ENCODE peak calls at places on chromosomes 3 and 15, in ten cellular contexts. One of them, this sample, is unnamed.

GRCh38 chr3:74443102-74443501 is 171.4 kb downstream of the CNTN3 start:
- DNase-seq in fibroblast of villous mesenchyme: no peak
- DNase-seq in thoracic aorta: no peak
- DNase-seq in psoas muscle: no peak
- DNase-seq in fibroblast of lung: peak
- DNase-seq in Calu3: no peak
- DNase-seq in astrocyte of the spinal cord: no peak
- DNase-seq in activated B cell treated with CpG ODN at 0.5 μM for 24 hours: no peak
- DNase-seq in Caco-2: no peak
- DNase-seq in GM13977: no peak
- DNase-seq in this sample: no peak

GRCh38 chr3:54951405-54951804 is 23.5 kb upstream of the LRTM1 start:
- DNase-seq in GM13977: no peak
- DNase-seq in Calu3: no peak
- DNase-seq in fibroblast of villous mesenchyme: peak
- DNase-seq in fibroblast of lung: peak
- DNase-seq in thoracic aorta: peak
- DNase-seq in astrocyte of the spinal cord: peak
- DNase-seq in Caco-2: peak
- DNase-seq in psoas muscle: peak
- DNase-seq in activated B cell treated with CpG ODN at 0.5 μM for 24 hours: no peak
- DNase-seq in this sample: no peak

GRCh38 chr15:70337292-70338186 is 239.8 kb upstream of the TLE3 start:
- DNase-seq in Caco-2: no peak
- DNase-seq in Calu3: no peak
- DNase-seq in fibroblast of villous mesenchyme: peak
- DNase-seq in activated B cell treated with CpG ODN at 0.5 μM for 24 hours: no peak
- DNase-seq in fibroblast of lung: no peak
- DNase-seq in GM13977: no peak
- DNase-seq in astrocyte of the spinal cord: no peak
- DNase-seq in thoracic aorta: no peak
- DNase-seq in psoas muscle: no peak
- DNase-seq in this sample: no peak

GRCh38 chr3:45309876-45310275 is 78.5 kb upstream of the LARS2 start:
- DNase-seq in GM13977: no peak
- DNase-seq in psoas muscle: no peak
- DNase-seq in Calu3: no peak
- DNase-seq in activated B cell treated with CpG ODN at 0.5 μM for 24 hours: no peak
- DNase-seq in fibroblast of villous mesenchyme: no peak
- DNase-seq in thoracic aorta: no peak
- DNase-seq in fibroblast of lung: no peak
- DNase-seq in Caco-2: no peak
- DNase-seq in astrocyte of the spinal cord: no peak
- DNase-seq in this sample: no peak

GRCh38 chr15:26433818-26434217 is 339.0 kb downstream of the GABRB3 start:
- DNase-seq in Caco-2: no peak
- DNase-seq in GM13977: no peak
- DNase-seq in activated B cell treated with CpG ODN at 0.5 μM for 24 hours: no peak
- DNase-seq in astrocyte of the spinal cord: no peak
- DNase-seq in Calu3: no peak
- DNase-seq in thoracic aorta: no peak
- DNase-seq in fibroblast of lung: no peak
- DNase-seq in psoas muscle: no peak
- DNase-seq in fibroblast of villous mesenchyme: no peak
- DNase-seq in this sample: no peak

GRCh38 chr3:187016639-187017345 is 86.5 kb downstream of the ST6GAL1 start:
- DNase-seq in thoracic aorta: no peak
- DNase-seq in astrocyte of the spinal cord: no peak
- DNase-seq in GM13977: peak
- DNase-seq in fibroblast of lung: peak
- DNase-seq in fibroblast of villous mesenchyme: peak
- DNase-seq in Calu3: no peak
- DNase-seq in Caco-2: no peak
- DNase-seq in psoas muscle: no peak
- DNase-seq in activated B cell treated with CpG ODN at 0.5 μM for 24 hours: peak
- DNase-seq in this sample: no peak

GRCh38 chr15:44537728-44538240 is 837 bp downstream of the EIF3J start:
- DNase-seq in Caco-2: peak
- DNase-seq in psoas muscle: no peak
- DNase-seq in fibroblast of villous mesenchyme: peak
- DNase-seq in GM13977: peak
- DNase-seq in fibroblast of lung: peak
- DNase-seq in activated B cell treated with CpG ODN at 0.5 μM for 24 hours: no peak
- DNase-seq in thoracic aorta: no peak
- DNase-seq in Calu3: no peak
- DNase-seq in astrocyte of the spinal cord: peak
- DNase-seq in this sample: no peak

GRCh38 chr3:43894176-43895049 is 203.7 kb downstream of the ABHD5 start:
- DNase-seq in fibroblast of villous mesenchyme: peak
- DNase-seq in Calu3: peak
- DNase-seq in astrocyte of the spinal cord: peak
- DNase-seq in fibroblast of lung: peak
- DNase-seq in GM13977: peak
- DNase-seq in thoracic aorta: no peak
- DNase-seq in psoas muscle: peak
- DNase-seq in activated B cell treated with CpG ODN at 0.5 μM for 24 hours: peak
- DNase-seq in Caco-2: peak
- DNase-seq in this sample: peak

GRCh38 chr3:139846729-139847128 is 88.3 kb upstream of the CLSTN2 start:
- DNase-seq in astrocyte of the spinal cord: no peak
- DNase-seq in fibroblast of lung: no peak
- DNase-seq in GM13977: no peak
- DNase-seq in Caco-2: no peak
- DNase-seq in psoas muscle: no peak
- DNase-seq in activated B cell treated with CpG ODN at 0.5 μM for 24 hours: no peak
- DNase-seq in fibroblast of villous mesenchyme: no peak
- DNase-seq in thoracic aorta: no peak
- DNase-seq in Calu3: no peak
- DNase-seq in this sample: no peak

GRCh38 chr3:138259126-138259525 is 70.5 kb downstream of the NME9 start:
- DNase-seq in psoas muscle: no peak
- DNase-seq in GM13977: no peak
- DNase-seq in thoracic aorta: no peak
- DNase-seq in Caco-2: no peak
- DNase-seq in activated B cell treated with CpG ODN at 0.5 μM for 24 hours: no peak
- DNase-seq in astrocyte of the spinal cord: no peak
- DNase-seq in fibroblast of lung: no peak
- DNase-seq in fibroblast of villous mesenchyme: no peak
- DNase-seq in Calu3: no peak
- DNase-seq in this sample: no peak

GRCh38 chr3:138265745-138266144 is 63.9 kb downstream of the NME9 start:
- DNase-seq in psoas muscle: no peak
- DNase-seq in fibroblast of lung: no peak
- DNase-seq in Caco-2: no peak
- DNase-seq in astrocyte of the spinal cord: no peak
- DNase-seq in activated B cell treated with CpG ODN at 0.5 μM for 24 hours: no peak
- DNase-seq in GM13977: no peak
- DNase-seq in fibroblast of villous mesenchyme: peak
- DNase-seq in thoracic aorta: no peak
- DNase-seq in Calu3: no peak
- DNase-seq in this sample: no peak

GRCh38 chr3:138260636-138261035 is 69.0 kb downstream of the NME9 start:
- DNase-seq in psoas muscle: no peak
- DNase-seq in GM13977: no peak
- DNase-seq in fibroblast of lung: peak
- DNase-seq in Caco-2: peak
- DNase-seq in thoracic aorta: no peak
- DNase-seq in astrocyte of the spinal cord: no peak
- DNase-seq in activated B cell treated with CpG ODN at 0.5 μM for 24 hours: no peak
- DNase-seq in Calu3: no peak
- DNase-seq in fibroblast of villous mesenchyme: peak
- DNase-seq in this sample: no peak

GRCh38 chr3:138267083-138267482 is 62.6 kb downstream of the NME9 start:
- DNase-seq in Calu3: no peak
- DNase-seq in thoracic aorta: no peak
- DNase-seq in GM13977: no peak
- DNase-seq in fibroblast of lung: no peak
- DNase-seq in activated B cell treated with CpG ODN at 0.5 μM for 24 hours: no peak
- DNase-seq in psoas muscle: no peak
- DNase-seq in astrocyte of the spinal cord: no peak
- DNase-seq in fibroblast of villous mesenchyme: no peak
- DNase-seq in Caco-2: no peak
- DNase-seq in this sample: no peak

DNA sequence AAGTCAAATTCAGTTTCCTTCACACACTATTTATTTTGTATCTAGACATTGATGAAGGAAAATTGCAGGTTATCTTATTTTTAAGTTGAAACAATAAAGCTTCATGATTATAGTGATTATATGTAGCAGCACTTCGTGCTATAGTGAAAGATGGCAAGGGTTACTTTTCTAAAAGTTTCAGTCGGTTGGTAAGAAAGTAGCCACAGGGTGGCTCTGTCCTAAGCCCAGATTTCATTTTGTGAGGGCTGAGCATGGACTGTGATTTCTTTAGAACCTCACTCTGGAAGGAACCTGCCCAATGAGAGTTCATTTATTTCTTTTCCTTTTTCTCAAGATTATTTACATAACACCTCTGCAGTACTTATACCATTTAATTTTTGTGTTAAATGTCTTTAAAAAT is 66.5 kb downstream of the NME9 start:
- DNase-seq in Calu3: no peak
- DNase-seq in psoas muscle: no peak
- DNase-seq in fibroblast of lung: no peak
- DNase-seq in Caco-2: no peak
- DNase-seq in astrocyte of the spinal cord: no peak
- DNase-seq in GM13977: no peak
- DNase-seq in activated B cell treated with CpG ODN at 0.5 μM for 24 hours: no peak
- DNase-seq in thoracic aorta: no peak
- DNase-seq in fibroblast of villous mesenchyme: no peak
- DNase-seq in this sample: no peak
- TF ChIP-seq CTCF in Calu3: no peak
- TF ChIP-seq CTCF in psoas muscle: peak
- TF ChIP-seq CTCF in fibroblast of lung: no peak
- TF ChIP-seq CTCF in Caco-2: no peak
- TF ChIP-seq CTCF in astrocyte of the spinal cord: no peak
- TF ChIP-seq CTCF in GM13977: no peak
- TF ChIP-seq CTCF in activated B cell treated with CpG ODN at 0.5 μM for 24 hours: no peak
- TF ChIP-seq CTCF in thoracic aorta: no peak
- TF ChIP-seq CTCF in fibroblast of villous mesenchyme: peak
- TF ChIP-seq CTCF in this sample: no peak

GRCh38 chr3:21294768-21295167 is 456.2 kb downstream of the ZNF385D start:
- DNase-seq in fibroblast of villous mesenchyme: peak
- DNase-seq in Calu3: no peak
- DNase-seq in GM13977: no peak
- DNase-seq in activated B cell treated with CpG ODN at 0.5 μM for 24 hours: no peak
- DNase-seq in thoracic aorta: no peak
- DNase-seq in Caco-2: no peak
- DNase-seq in astrocyte of the spinal cord: peak
- DNase-seq in psoas muscle: no peak
- DNase-seq in fibroblast of lung: peak
- DNase-seq in this sample: no peak

GRCh38 chr3:21292971-21293370 is 458.0 kb downstream of the ZNF385D start:
- DNase-seq in activated B cell treated with CpG ODN at 0.5 μM for 24 hours: no peak
- DNase-seq in psoas muscle: no peak
- DNase-seq in thoracic aorta: no peak
- DNase-seq in GM13977: no peak
- DNase-seq in fibroblast of lung: no peak
- DNase-seq in astrocyte of the spinal cord: no peak
- DNase-seq in Calu3: no peak
- DNase-seq in Caco-2: no peak
- DNase-seq in fibroblast of villous mesenchyme: no peak
- DNase-seq in this sample: no peak

GRCh38 chr3:21290557-21290956 is 460.5 kb downstream of the ZNF385D start:
- DNase-seq in fibroblast of villous mesenchyme: no peak
- DNase-seq in GM13977: no peak
- DNase-seq in Calu3: peak
- DNase-seq in Caco-2: peak
- DNase-seq in thoracic aorta: no peak
- DNase-seq in astrocyte of the spinal cord: no peak
- DNase-seq in psoas muscle: no peak
- DNase-seq in fibroblast of lung: no peak
- DNase-seq in activated B cell treated with CpG ODN at 0.5 μM for 24 hours: no peak
- DNase-seq in this sample: no peak
- TF ChIP-seq CTCF in fibroblast of villous mesenchyme: peak
- TF ChIP-seq CTCF in GM13977: peak
- TF ChIP-seq CTCF in Calu3: peak
- TF ChIP-seq CTCF in Caco-2: peak
- TF ChIP-seq CTCF in thoracic aorta: peak
- TF ChIP-seq CTCF in astrocyte of the spinal cord: peak
- TF ChIP-seq CTCF in psoas muscle: peak
- TF ChIP-seq CTCF in fibroblast of lung: peak
- TF ChIP-seq CTCF in activated B cell treated with CpG ODN at 0.5 μM for 24 hours: no peak
- TF ChIP-seq CTCF in this sample: peak

GRCh38 chr3:42425736-42426407 is 15.5 kb upstream of the LYZL4 start:
- DNase-seq in fibroblast of lung: no peak
- DNase-seq in activated B cell treated with CpG ODN at 0.5 μM for 24 hours: no peak
- DNase-seq in Calu3: no peak
- DNase-seq in astrocyte of the spinal cord: no peak
- DNase-seq in GM13977: no peak
- DNase-seq in psoas muscle: no peak
- DNase-seq in fibroblast of villous mesenchyme: no peak
- DNase-seq in thoracic aorta: no peak
- DNase-seq in Caco-2: no peak
- DNase-seq in this sample: no peak
- TF ChIP-seq CTCF in fibroblast of lung: no peak
- TF ChIP-seq CTCF in activated B cell treated with CpG ODN at 0.5 μM for 24 hours: no peak
- TF ChIP-seq CTCF in Calu3: no peak
- TF ChIP-seq CTCF in astrocyte of the spinal cord: no peak
- TF ChIP-seq CTCF in GM13977: no peak
- TF ChIP-seq CTCF in psoas muscle: no peak
- TF ChIP-seq CTCF in fibroblast of villous mesenchyme: no peak
- TF ChIP-seq CTCF in thoracic aorta: no peak
- TF ChIP-seq CTCF in Caco-2: no peak
- TF ChIP-seq CTCF in this sample: no peak

DNA sequence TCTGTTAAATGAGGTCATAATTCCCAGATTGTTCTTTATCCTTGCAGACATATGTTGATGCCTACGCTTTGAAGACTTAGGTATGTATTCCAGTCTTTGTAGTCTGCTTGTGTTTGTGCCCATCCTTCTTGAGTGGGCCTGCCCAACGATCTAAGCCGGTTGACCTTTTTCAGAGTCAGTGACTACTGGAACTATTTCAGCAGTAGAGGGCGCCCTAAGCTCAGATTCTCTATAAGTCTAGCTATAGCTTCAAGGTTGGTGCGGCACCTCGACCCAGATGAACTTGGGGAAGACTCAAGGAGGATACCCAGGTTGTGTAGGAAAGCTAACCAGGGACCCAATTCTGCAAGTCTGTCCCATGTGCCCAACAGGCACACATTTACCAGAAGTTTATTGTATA is 228.8 kb upstream of the PPP2R3A start:
- DNase-seq in Caco-2: peak
- DNase-seq in Calu3: peak
- DNase-seq in thoracic aorta: no peak
- DNase-seq in GM13977: no peak
- DNase-seq in fibroblast of lung: peak
- DNase-seq in astrocyte of the spinal cord: no peak
- DNase-seq in psoas muscle: no peak
- DNase-seq in fibroblast of villous mesenchyme: no peak
- DNase-seq in activated B cell treated with CpG ODN at 0.5 μM for 24 hours: no peak
- DNase-seq in this sample: no peak
- TF ChIP-seq CTCF in Caco-2: no peak
- TF ChIP-seq CTCF in Calu3: peak
- TF ChIP-seq CTCF in thoracic aorta: no peak
- TF ChIP-seq CTCF in GM13977: peak
- TF ChIP-seq CTCF in fibroblast of lung: no peak
- TF ChIP-seq CTCF in astrocyte of the spinal cord: no peak
- TF ChIP-seq CTCF in psoas muscle: no peak
- TF ChIP-seq CTCF in fibroblast of villous mesenchyme: no peak
- TF ChIP-seq CTCF in activated B cell treated with CpG ODN at 0.5 μM for 24 hours: no peak
- TF ChIP-seq CTCF in this sample: peak

GRCh38 chr3:108125550-108126071 is 34.8 kb upstream of the CD47 start:
- DNase-seq in fibroblast of villous mesenchyme: no peak
- DNase-seq in thoracic aorta: no peak
- DNase-seq in Caco-2: no peak
- DNase-seq in astrocyte of the spinal cord: no peak
- DNase-seq in GM13977: no peak
- DNase-seq in Calu3: no peak
- DNase-seq in fibroblast of lung: no peak
- DNase-seq in activated B cell treated with CpG ODN at 0.5 μM for 24 hours: peak
- DNase-seq in psoas muscle: no peak
- DNase-seq in this sample: no peak
- TF ChIP-seq CTCF in fibroblast of villous mesenchyme: no peak
- TF ChIP-seq CTCF in thoracic aorta: no peak
- TF ChIP-seq CTCF in Caco-2: no peak
- TF ChIP-seq CTCF in astrocyte of the spinal cord: no peak
- TF ChIP-seq CTCF in GM13977: no peak
- TF ChIP-seq CTCF in Calu3: no peak
- TF ChIP-seq CTCF in fibroblast of lung: no peak
- TF ChIP-seq CTCF in activated B cell treated with CpG ODN at 0.5 μM for 24 hours: no peak
- TF ChIP-seq CTCF in psoas muscle: no peak
- TF ChIP-seq CTCF in this sample: no peak

This sample was measured in type B pancreatic cell.